ENCODE peak calls at places on chromosomes 7 and 10, in eight cellular contexts. One of them, this sample, is unnamed.

GRCh38 chr7:127514499-127514898 is 70.9 kb downstream of the GCC1 start:
- DNase-seq in GM23338: peak
- DNase-seq in lung: no peak
- DNase-seq in SK-N-SH: peak
- DNase-seq in fibroblast of mammary gland: peak
- DNase-seq in fibroblast of pulmonary artery: peak
- DNase-seq in IMR-90: peak
- DNase-seq in MM.1S: peak
- DNase-seq in this sample: peak

GRCh38 chr10:78572565-78572964 is 496.2 kb upstream of the ZMIZ1 start:
- DNase-seq in lung: no peak
- DNase-seq in fibroblast of mammary gland: peak
- DNase-seq in IMR-90: no peak
- DNase-seq in GM23338: no peak
- DNase-seq in MM.1S: no peak
- DNase-seq in fibroblast of pulmonary artery: no peak
- DNase-seq in SK-N-SH: no peak
- DNase-seq in this sample: no peak

GRCh38 chr7:42134276-42134871 is 102.6 kb downstream of the GLI3 start:
- DNase-seq in lung: no peak
- DNase-seq in MM.1S: no peak
- DNase-seq in fibroblast of mammary gland: no peak
- DNase-seq in SK-N-SH: no peak
- DNase-seq in fibroblast of pulmonary artery: no peak
- DNase-seq in GM23338: no peak
- DNase-seq in IMR-90: no peak
- DNase-seq in this sample: no peak

GRCh38 chr7:128037081-128037480 is 5.8 kb upstream of the LRRC4 start:
- DNase-seq in fibroblast of pulmonary artery: no peak
- DNase-seq in IMR-90: no peak
- DNase-seq in SK-N-SH: no peak
- DNase-seq in MM.1S: no peak
- DNase-seq in lung: no peak
- DNase-seq in GM23338: no peak
- DNase-seq in fibroblast of mammary gland: no peak
- DNase-seq in this sample: no peak

GRCh38 chr10:48447356-48448215 is 141.1 kb downstream of the MAPK8 start:
- DNase-seq in fibroblast of pulmonary artery: no peak
- DNase-seq in SK-N-SH: no peak
- DNase-seq in fibroblast of mammary gland: no peak
- DNase-seq in lung: no peak
- DNase-seq in MM.1S: no peak
- DNase-seq in IMR-90: no peak
- DNase-seq in GM23338: no peak
- DNase-seq in this sample: no peak

GRCh38 chr7:83836028-83836427 is 187.1 kb upstream of the SEMA3E start:
- DNase-seq in lung: no peak
- DNase-seq in GM23338: no peak
- DNase-seq in IMR-90: no peak
- DNase-seq in SK-N-SH: no peak
- DNase-seq in fibroblast of mammary gland: no peak
- DNase-seq in fibroblast of pulmonary artery: no peak
- DNase-seq in MM.1S: no peak
- DNase-seq in this sample: peak

GRCh38 chr7:96144260-96144526 is 177.7 kb downstream of the SLC25A13 start:
- DNase-seq in fibroblast of mammary gland: no peak
- DNase-seq in GM23338: no peak
- DNase-seq in fibroblast of pulmonary artery: no peak
- DNase-seq in MM.1S: no peak
- DNase-seq in IMR-90: peak
- DNase-seq in lung: no peak
- DNase-seq in SK-N-SH: no peak
- DNase-seq in this sample: peak

GRCh38 chr7:139735912-139736595 is 41.7 kb downstream of the HIPK2 start:
- DNase-seq in MM.1S: no peak
- DNase-seq in IMR-90: no peak
- DNase-seq in fibroblast of mammary gland: no peak
- DNase-seq in GM23338: no peak
- DNase-seq in SK-N-SH: no peak
- DNase-seq in lung: no peak
- DNase-seq in fibroblast of pulmonary artery: no peak
- DNase-seq in this sample: no peak

GRCh38 chr7:30459591-30460245 is 18.9 kb downstream of the NOD1 start:
- DNase-seq in fibroblast of mammary gland: peak
- DNase-seq in lung: no peak
- DNase-seq in MM.1S: no peak
- DNase-seq in GM23338: no peak
- DNase-seq in IMR-90: peak
- DNase-seq in SK-N-SH: peak
- DNase-seq in fibroblast of pulmonary artery: peak
- DNase-seq in this sample: no peak

GRCh38 chr7:74372511-74373111 is 81.1 kb upstream of the GTF2IRD1 start:
- DNase-seq in fibroblast of mammary gland: peak
- DNase-seq in SK-N-SH: no peak
- DNase-seq in IMR-90: no peak
- DNase-seq in lung: no peak
- DNase-seq in GM23338: peak
- DNase-seq in fibroblast of pulmonary artery: peak
- DNase-seq in MM.1S: no peak
- DNase-seq in this sample: no peak

GRCh38 chr7:44348300-44348699 is 22.9 kb upstream of the CAMK2B start:
- DNase-seq in MM.1S: no peak
- DNase-seq in IMR-90: peak
- DNase-seq in GM23338: peak
- DNase-seq in fibroblast of pulmonary artery: peak
- DNase-seq in SK-N-SH: peak
- DNase-seq in fibroblast of mammary gland: peak
- DNase-seq in lung: no peak
- DNase-seq in this sample: peak

GRCh38 chr10:103868200-103868599 is 12.8 kb upstream of the SH3PXD2A start:
- DNase-seq in fibroblast of pulmonary artery: no peak
- DNase-seq in fibroblast of mammary gland: no peak
- DNase-seq in GM23338: no peak
- DNase-seq in lung: no peak
- DNase-seq in MM.1S: peak
- DNase-seq in SK-N-SH: no peak
- DNase-seq in IMR-90: no peak
- DNase-seq in this sample: no peak

GRCh38 chr7:139561-140243 is 52.7 kb upstream of the FAM20C start:
- DNase-seq in fibroblast of mammary gland: no peak
- DNase-seq in lung: no peak
- DNase-seq in GM23338: no peak
- DNase-seq in IMR-90: no peak
- DNase-seq in MM.1S: no peak
- DNase-seq in SK-N-SH: no peak
- DNase-seq in fibroblast of pulmonary artery: no peak
- DNase-seq in this sample: no peak

GRCh38 chr10:105056413-105056812 is 415.3 kb downstream of the SORCS3 start:
- DNase-seq in SK-N-SH: no peak
- DNase-seq in GM23338: no peak
- DNase-seq in IMR-90: no peak
- DNase-seq in MM.1S: no peak
- DNase-seq in lung: no peak
- DNase-seq in fibroblast of pulmonary artery: no peak
- DNase-seq in fibroblast of mammary gland: no peak
- DNase-seq in this sample: no peak

GRCh38 chr10:79172881-79173280 is 104.1 kb downstream of the ZMIZ1 start:
- DNase-seq in MM.1S: no peak
- DNase-seq in SK-N-SH: no peak
- DNase-seq in fibroblast of mammary gland: no peak
- DNase-seq in GM23338: no peak
- DNase-seq in IMR-90: no peak
- DNase-seq in lung: no peak
- DNase-seq in fibroblast of pulmonary artery: no peak
- DNase-seq in this sample: no peak

GRCh38 chr10:5529702-5530411 is 5.1 kb downstream of the CALML3 start:
- DNase-seq in MM.1S: no peak
- DNase-seq in fibroblast of mammary gland: no peak
- DNase-seq in SK-N-SH: no peak
- DNase-seq in fibroblast of pulmonary artery: no peak
- DNase-seq in IMR-90: no peak
- DNase-seq in GM23338: no peak
- DNase-seq in lung: no peak
- DNase-seq in this sample: no peak

GRCh38 chr10:122082616-122083477 is 93.9 kb downstream of the TACC2 start:
- DNase-seq in GM23338: no peak
- DNase-seq in SK-N-SH: no peak
- DNase-seq in lung: no peak
- DNase-seq in MM.1S: no peak
- DNase-seq in fibroblast of mammary gland: no peak
- DNase-seq in IMR-90: no peak
- DNase-seq in fibroblast of pulmonary artery: no peak
- DNase-seq in this sample: no peak

GRCh38 chr10:78846770-78847169 is 222.0 kb upstream of the ZMIZ1 start:
- DNase-seq in MM.1S: no peak
- DNase-seq in IMR-90: no peak
- DNase-seq in SK-N-SH: peak
- DNase-seq in fibroblast of pulmonary artery: no peak
- DNase-seq in lung: no peak
- DNase-seq in fibroblast of mammary gland: no peak
- DNase-seq in GM23338: no peak
- DNase-seq in this sample: no peak

GRCh38 chr10:1536341-1536740 is 201.0 kb downstream of the ADARB2 start:
- DNase-seq in fibroblast of pulmonary artery: no peak
- DNase-seq in fibroblast of mammary gland: no peak
- DNase-seq in MM.1S: no peak
- DNase-seq in SK-N-SH: no peak
- DNase-seq in GM23338: no peak
- DNase-seq in lung: no peak
- DNase-seq in IMR-90: no peak
- DNase-seq in this sample: no peak

GRCh38 chr7:28981282-28981555 is 23.1 kb upstream of the TRIL start:
- DNase-seq in IMR-90: no peak
- DNase-seq in fibroblast of pulmonary artery: no peak
- DNase-seq in MM.1S: no peak
- DNase-seq in lung: no peak
- DNase-seq in SK-N-SH: no peak
- DNase-seq in GM23338: no peak
- DNase-seq in fibroblast of mammary gland: no peak
- DNase-seq in this sample: no peak

GRCh38 chr10:6186894-6187256 is 15.9 kb upstream of the PFKFB3 start:
- DNase-seq in GM23338: no peak
- DNase-seq in fibroblast of pulmonary artery: no peak
- DNase-seq in SK-N-SH: no peak
- DNase-seq in lung: no peak
- DNase-seq in IMR-90: no peak
- DNase-seq in MM.1S: no peak
- DNase-seq in fibroblast of mammary gland: no peak
- DNase-seq in this sample: no peak

GRCh38 chr7:38751416-38751815 is 120.2 kb upstream of the AMPH start:
- DNase-seq in GM23338: no peak
- DNase-seq in fibroblast of mammary gland: peak
- DNase-seq in IMR-90: peak
- DNase-seq in fibroblast of pulmonary artery: no peak
- DNase-seq in MM.1S: no peak
- DNase-seq in lung: no peak
- DNase-seq in SK-N-SH: no peak
- DNase-seq in this sample: no peak

DNA sequence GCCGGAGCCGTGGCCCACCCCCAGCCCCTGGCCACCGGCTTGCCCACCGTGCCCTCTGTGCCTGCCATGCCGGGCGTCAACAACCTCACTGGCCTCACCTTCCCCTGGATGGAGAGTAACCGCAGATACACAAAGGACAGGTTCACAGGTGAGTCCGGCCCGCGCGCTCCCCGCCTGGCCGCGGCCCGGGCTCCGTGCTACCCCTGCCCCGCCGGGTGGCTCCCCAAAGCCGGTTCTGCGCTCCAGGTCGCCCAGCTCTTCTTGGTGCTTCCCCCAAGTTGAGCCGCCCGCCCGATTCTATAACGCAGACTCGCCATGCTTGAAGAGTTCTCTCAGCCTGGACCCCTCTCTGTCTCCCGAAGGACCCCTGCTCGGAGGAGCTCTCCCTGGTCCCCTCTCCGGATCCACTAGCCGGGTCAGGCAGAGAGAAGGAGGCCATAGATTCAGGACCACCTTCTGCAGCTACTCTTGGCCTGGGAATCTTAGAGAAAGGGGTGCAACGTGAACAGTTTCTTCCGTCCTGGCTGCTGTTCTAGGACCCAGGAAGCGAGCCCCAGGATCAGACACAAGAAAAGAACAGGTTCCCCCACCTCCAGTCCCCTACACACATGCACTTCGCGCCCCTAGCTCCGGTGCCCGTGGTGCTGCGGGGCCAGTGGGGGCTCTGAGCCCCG is 999 bp downstream of the TLX1 start:
- DNase-seq in fibroblast of mammary gland: no peak
- DNase-seq in GM23338: peak
- DNase-seq in SK-N-SH: peak
- DNase-seq in IMR-90: no peak
- DNase-seq in lung: no peak
- DNase-seq in MM.1S: no peak
- DNase-seq in fibroblast of pulmonary artery: no peak
- DNase-seq in this sample: no peak
- H3K4me3 ChIP-seq in fibroblast of mammary gland: no peak
- H3K4me3 ChIP-seq in GM23338: peak
- H3K4me3 ChIP-seq in SK-N-SH: peak
- H3K4me3 ChIP-seq in IMR-90: no peak
- H3K4me3 ChIP-seq in lung: no peak
- H3K4me3 ChIP-seq in MM.1S: no peak
- H3K4me3 ChIP-seq in fibroblast of pulmonary artery: no peak
- H3K4me3 ChIP-seq in this sample: no peak

GRCh38 chr10:97736902-97737769 is at the start of gene ZFYVE27:
- DNase-seq in MM.1S: peak
- DNase-seq in fibroblast of mammary gland: peak
- DNase-seq in SK-N-SH: peak
- DNase-seq in lung: peak
- DNase-seq in GM23338: peak
- DNase-seq in fibroblast of pulmonary artery: peak
- DNase-seq in IMR-90: peak
- DNase-seq in this sample: peak
- TF ChIP-seq CTCF in MM.1S: no peak
- TF ChIP-seq CTCF in fibroblast of mammary gland: no peak
- TF ChIP-seq CTCF in SK-N-SH: no peak
- TF ChIP-seq CTCF in lung: no peak
- TF ChIP-seq CTCF in GM23338: no peak
- TF ChIP-seq CTCF in fibroblast of pulmonary artery: no peak
- TF ChIP-seq CTCF in IMR-90: no peak
- TF ChIP-seq CTCF in this sample: no peak

GRCh38 chr10:133230023-133230319 is at the start of gene UTF1:
- DNase-seq in lung: no peak
- DNase-seq in SK-N-SH: no peak
- DNase-seq in fibroblast of pulmonary artery: no peak
- DNase-seq in MM.1S: no peak
- DNase-seq in fibroblast of mammary gland: no peak
- DNase-seq in GM23338: peak
- DNase-seq in IMR-90: no peak
- DNase-seq in this sample: no peak
- H3K4me3 ChIP-seq in lung: no peak
- H3K4me3 ChIP-seq in SK-N-SH: no peak
- H3K4me3 ChIP-seq in fibroblast of pulmonary artery: no peak
- H3K4me3 ChIP-seq in MM.1S: no peak
- H3K4me3 ChIP-seq in fibroblast of mammary gland: no peak
- H3K4me3 ChIP-seq in GM23338: peak
- H3K4me3 ChIP-seq in IMR-90: no peak
- H3K4me3 ChIP-seq in this sample: no peak

DNA sequence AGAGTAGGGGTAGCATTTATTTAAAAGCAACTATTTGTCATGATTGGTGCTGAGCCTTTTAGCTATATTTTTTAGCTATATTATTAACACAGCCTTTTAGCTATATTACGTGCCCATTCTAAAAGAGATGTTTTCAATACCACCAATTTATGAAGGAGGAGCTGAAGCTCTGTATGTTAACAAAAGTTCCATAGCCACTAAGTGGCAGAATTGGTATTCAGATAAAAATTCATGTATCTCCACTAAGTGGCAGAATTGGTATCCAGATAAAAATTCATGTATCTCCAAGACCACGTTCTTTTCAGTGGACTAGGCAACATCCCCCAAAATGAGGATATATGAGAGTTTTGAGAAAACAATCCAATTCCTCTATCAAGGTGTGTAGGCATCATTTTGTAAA is 268.6 kb downstream of the HGF start:
- DNase-seq in MM.1S: peak
- DNase-seq in fibroblast of mammary gland: peak
- DNase-seq in SK-N-SH: peak
- DNase-seq in fibroblast of pulmonary artery: peak
- DNase-seq in lung: no peak
- DNase-seq in GM23338: no peak
- DNase-seq in IMR-90: peak
- DNase-seq in this sample: peak
- TF ChIP-seq CTCF in MM.1S: peak
- TF ChIP-seq CTCF in fibroblast of mammary gland: peak
- TF ChIP-seq CTCF in SK-N-SH: peak
- TF ChIP-seq CTCF in fibroblast of pulmonary artery: peak
- TF ChIP-seq CTCF in lung: no peak
- TF ChIP-seq CTCF in GM23338: peak
- TF ChIP-seq CTCF in IMR-90: peak
- TF ChIP-seq CTCF in this sample: no peak